ENCODE peak calls at places on chromosomes 13 and 19, in seven cellular contexts. F is tibial artery, Z is small intestine, S is right atrium auricular region, V is aorta, P is hepatocyte, J is IMR-90. M is an unnamed sample.

GRCh38 chr19:39481229-39481545 is 549 bp downstream of the TIMM50 start:
- DNase-seq in J (no peak), P (no peak), S (no peak), V (no peak), Z (no peak), F (no peak), M (peak)

GRCh38 chr13:48161530-48162179 is 66.8 kb upstream of the MED4 start:
- DNase-seq in V (peak), J (no peak), Z (no peak), S (peak), P (no peak), F (peak), M (no peak)

GRCh38 chr13:114179087-114179658 is at the start of gene CFAP97D2:
- DNase-seq in V (no peak), S (no peak), J (no peak), P (no peak), F (no peak), Z (no peak), M (no peak)

GRCh38 chr13:45055198-45055901 is 65.0 kb upstream of the GTF2F2 start:
- DNase-seq in J (peak), S (no peak), F (no peak), Z (peak), V (no peak), P (peak), M (peak)

GRCh38 chr13:30796132-30796832 is 60.9 kb downstream of the ALOX5AP start:
- DNase-seq in V (no peak), J (peak), F (no peak), S (no peak), Z (peak), P (no peak), M (peak)

GRCh38 chr13:112182831-112183543 is 116.0 kb downstream of the SOX1 start:
- DNase-seq in F (no peak), J (no peak), P (peak), S (no peak), V (no peak), Z (no peak), M (no peak)

GRCh38 chr13:98482476-98483444 is 94.1 kb downstream of the STK24 start:
- DNase-seq in F (peak), Z (peak), P (no peak), S (peak), J (peak), V (peak), M (peak)

GRCh38 chr13:89153941-89154340 is 1482.8 kb downstream of the SLITRK5 start:
- DNase-seq in J (no peak), V (no peak), F (no peak), S (no peak), P (no peak), Z (no peak), M (no peak)

GRCh38 chr19:23512151-23512925 is 117.1 kb upstream of the ZNF91 start:
- DNase-seq in J (no peak), F (no peak), V (no peak), P (no peak), Z (no peak), S (no peak), M (no peak)

GRCh38 chr19:13978306-13978705 is 26.0 kb downstream of the DCAF15 start:
- DNase-seq in S (peak), V (peak), F (peak), P (peak), J (no peak), Z (peak), M (peak)

GRCh38 chr19:4064551-4065260 is 2.0 kb downstream of the ZBTB7A start:
- DNase-seq in J (no peak), S (no peak), Z (peak), P (peak), F (peak), V (peak), M (no peak)

GRCh38 chr13:73428137-73428536 is 369.3 kb downstream of the KLF5 start:
- DNase-seq in S (no peak), F (no peak), V (no peak), P (peak), J (peak), Z (peak), M (peak)

GRCh38 chr19:46471116-46471733 is at the start of gene PNMA8A:
- DNase-seq in P (peak), J (peak), F (peak), S (peak), V (peak), Z (no peak), M (peak)

GRCh38 chr19:19459707-19460251 is 54.3 kb downstream of the GATAD2A start:
- DNase-seq in Z (peak), S (peak), F (peak), V (peak), J (peak), P (no peak), M (peak)

GRCh38 chr19:19461306-19461670 is 54.1 kb downstream of the TSSK6 start:
- DNase-seq in J (no peak), P (no peak), Z (no peak), V (no peak), S (no peak), F (no peak), M (no peak)

GRCh38 chr19:19461671-19462622 is 53.4 kb downstream of the TSSK6 start:
- DNase-seq in P (peak), F (peak), J (no peak), Z (peak), V (peak), S (peak), M (peak)

GRCh38 chr19:19460258-19460731 is 54.8 kb downstream of the GATAD2A start:
- DNase-seq in F (no peak), P (no peak), V (no peak), Z (no peak), S (no peak), J (peak), M (peak)

GRCh38 chr19:19460761-19461265 is 54.5 kb downstream of the TSSK6 start:
- DNase-seq in S (peak), J (peak), F (peak), Z (peak), P (no peak), V (peak), M (peak)
- H3K4me3 ChIP-seq in S (no peak), J (no peak), F (peak), Z (peak), P (no peak), V (no peak), M (peak)

GRCh38 chr19:5244351-5244750 is 96.3 kb downstream of the PTPRS start:
- DNase-seq in P (no peak), S (no peak), Z (no peak), V (no peak), J (no peak), F (no peak), M (no peak)
- H3K4me3 ChIP-seq in P (no peak), S (no peak), Z (no peak), V (no peak), J (no peak), F (no peak), M (no peak)

GRCh38 chr19:16370671-16371391 is 46.2 kb downstream of the KLF2 start:
- DNase-seq in S (no peak), F (no peak), J (no peak), V (peak), Z (no peak), P (no peak), M (no peak)
- H3K4me3 ChIP-seq in S (no peak), F (no peak), J (no peak), V (no peak), Z (no peak), P (no peak), M (no peak)

DNA sequence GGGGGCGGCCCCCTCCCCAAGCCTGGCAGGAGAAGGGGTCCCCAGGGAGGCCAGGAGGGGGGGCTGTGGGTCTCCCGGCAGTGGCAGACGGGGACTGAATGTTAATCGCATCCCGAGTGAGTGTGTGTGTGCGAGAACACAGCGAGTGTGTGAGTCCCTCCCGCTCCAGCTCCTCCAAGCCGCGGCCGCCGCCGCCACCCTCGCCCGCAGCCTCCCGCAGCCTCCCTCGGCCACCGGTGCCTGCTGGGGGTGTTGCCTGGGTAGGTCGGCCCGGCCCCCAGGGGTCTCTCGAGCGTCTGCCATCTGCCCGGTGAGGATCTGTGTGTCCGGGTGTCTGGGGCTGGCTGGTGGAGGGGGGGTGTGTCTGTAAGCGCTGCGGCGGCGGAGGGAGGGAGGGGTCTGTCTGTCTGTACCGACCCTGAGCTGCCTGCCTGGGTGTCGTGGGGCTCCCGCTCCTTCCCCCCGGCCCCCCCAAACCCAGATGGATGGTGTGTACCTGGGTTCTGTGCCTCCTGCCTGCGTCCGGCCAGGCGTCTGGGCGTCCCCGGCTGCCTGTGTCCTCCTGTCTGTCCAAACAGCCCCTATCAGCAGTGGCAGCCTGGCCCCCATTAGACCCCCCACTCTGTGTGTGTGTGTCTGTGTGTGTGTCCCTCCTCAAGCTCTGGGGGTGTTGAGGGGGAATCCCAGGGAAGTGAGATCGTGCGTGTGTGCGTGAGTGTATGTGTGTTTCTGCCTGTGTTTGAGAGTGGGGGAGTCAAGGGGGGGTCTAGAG is at the start of gene GRIN2D:
- DNase-seq in F (no peak), J (peak), Z (no peak), S (no peak), P (peak), V (no peak), M (peak)
- H3K4me3 ChIP-seq in F (no peak), J (peak), Z (no peak), S (no peak), P (peak), V (no peak), M (peak)

GRCh38 chr19:48443731-48444128 is 2.1 kb upstream of the GRWD1 start:
- DNase-seq in F (no peak), Z (no peak), S (no peak), J (no peak), P (no peak), V (no peak), M (no peak)

GRCh38 chr19:48443262-48443661 is 2.5 kb upstream of the GRWD1 start:
- DNase-seq in P (no peak), S (no peak), F (no peak), Z (no peak), J (no peak), V (no peak), M (no peak)

GRCh38 chr19:48445256-48445605 is 552 bp upstream of the GRWD1 start:
- DNase-seq in V (no peak), P (peak), J (peak), S (peak), F (peak), Z (no peak), M (peak)

GRCh38 chr19:48444933-48445194 is 919 bp upstream of the GRWD1 start:
- DNase-seq in P (no peak), Z (no peak), V (no peak), J (no peak), S (no peak), F (no peak), M (peak)

DNA sequence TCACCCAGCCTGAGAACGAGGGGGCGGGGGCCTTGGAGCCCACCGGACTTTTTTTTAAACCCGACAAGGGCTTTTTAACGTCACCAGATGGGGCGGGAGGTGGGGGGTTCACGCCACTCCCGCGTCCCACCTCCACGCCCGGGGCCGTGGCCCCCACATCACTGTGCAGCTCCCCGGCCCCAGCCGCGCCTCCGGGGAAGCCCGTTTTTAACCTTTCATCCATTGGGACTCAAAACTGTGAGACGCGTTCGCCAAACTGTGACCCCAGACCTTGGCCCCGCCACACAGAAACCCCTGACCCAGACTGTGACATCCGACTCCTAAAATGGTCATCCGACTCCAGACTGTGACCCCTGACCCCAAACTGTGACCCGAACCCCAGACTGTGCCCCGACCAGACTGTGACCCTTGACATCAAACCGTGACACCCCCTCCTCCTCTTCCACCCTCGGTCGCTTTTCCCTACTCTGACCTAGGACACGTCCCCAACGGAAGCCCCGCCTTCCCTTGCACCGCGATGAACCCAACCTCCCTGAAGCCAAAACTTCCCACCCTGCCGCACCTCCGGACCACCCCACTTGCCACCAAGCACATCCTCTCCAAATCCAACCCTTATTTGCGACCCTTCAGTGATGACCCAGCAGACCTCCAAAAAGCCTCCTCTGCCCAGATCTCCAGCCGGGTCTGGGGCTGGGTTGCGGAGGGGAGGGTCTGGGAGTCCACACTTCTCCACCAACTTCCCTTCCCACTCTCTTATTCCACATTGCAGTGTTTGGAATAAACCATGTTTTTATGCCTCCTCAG is 1.5 kb upstream of the GRWD1 start:
- DNase-seq in V (no peak), J (no peak), F (no peak), P (no peak), Z (no peak), S (no peak), M (no peak)
- H3K4me3 ChIP-seq in V (no peak), J (peak), F (peak), P (no peak), Z (peak), S (peak), M (peak)

DNA sequence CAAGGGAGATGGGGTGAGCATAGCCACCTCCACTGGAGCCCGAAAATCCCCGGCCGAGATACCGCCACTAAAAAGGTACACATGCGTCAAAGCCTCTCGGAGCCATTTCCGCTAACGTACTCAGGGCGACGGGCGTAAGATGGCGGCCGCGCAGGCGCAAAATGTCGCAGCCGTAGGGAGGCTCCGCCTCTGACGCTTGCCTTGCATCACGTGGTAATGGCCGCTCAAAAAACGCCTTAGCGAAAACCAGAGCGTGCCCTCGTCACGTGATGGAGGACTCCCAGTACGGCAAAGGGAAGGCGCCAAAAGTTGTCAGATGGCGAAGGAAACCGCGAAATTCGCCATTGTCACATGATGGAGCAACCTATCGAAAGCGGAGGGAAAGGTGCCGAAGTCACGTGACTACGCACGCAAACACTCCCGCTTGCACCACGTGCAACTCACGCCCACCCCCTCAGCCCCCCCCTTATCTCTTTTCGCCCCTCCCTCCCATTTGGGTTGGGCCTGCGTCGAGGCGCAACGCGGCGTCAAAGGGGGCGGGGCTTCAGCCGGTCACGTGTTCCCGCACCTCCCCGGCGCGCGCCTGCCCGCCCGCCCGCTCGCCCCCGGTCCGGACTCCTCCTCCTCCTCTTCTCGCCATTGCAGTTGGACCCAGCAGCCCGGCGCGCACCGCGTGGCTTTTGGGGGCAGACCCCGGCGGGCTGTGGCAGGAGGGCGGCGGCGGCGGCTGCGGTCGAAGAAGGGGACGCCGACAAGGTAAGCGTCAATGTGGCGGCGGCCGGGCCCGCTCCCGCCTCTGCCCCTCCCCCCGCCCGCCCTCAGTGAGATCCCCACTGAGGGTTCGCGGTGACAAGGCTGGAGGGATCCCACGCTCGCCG is at the start of gene ILF3:
- DNase-seq in F (peak), Z (peak), V (peak), S (peak), P (peak), J (peak), M (peak)
- H3K4me3 ChIP-seq in F (peak), Z (peak), V (peak), S (peak), P (peak), J (peak), M (peak)

DNA sequence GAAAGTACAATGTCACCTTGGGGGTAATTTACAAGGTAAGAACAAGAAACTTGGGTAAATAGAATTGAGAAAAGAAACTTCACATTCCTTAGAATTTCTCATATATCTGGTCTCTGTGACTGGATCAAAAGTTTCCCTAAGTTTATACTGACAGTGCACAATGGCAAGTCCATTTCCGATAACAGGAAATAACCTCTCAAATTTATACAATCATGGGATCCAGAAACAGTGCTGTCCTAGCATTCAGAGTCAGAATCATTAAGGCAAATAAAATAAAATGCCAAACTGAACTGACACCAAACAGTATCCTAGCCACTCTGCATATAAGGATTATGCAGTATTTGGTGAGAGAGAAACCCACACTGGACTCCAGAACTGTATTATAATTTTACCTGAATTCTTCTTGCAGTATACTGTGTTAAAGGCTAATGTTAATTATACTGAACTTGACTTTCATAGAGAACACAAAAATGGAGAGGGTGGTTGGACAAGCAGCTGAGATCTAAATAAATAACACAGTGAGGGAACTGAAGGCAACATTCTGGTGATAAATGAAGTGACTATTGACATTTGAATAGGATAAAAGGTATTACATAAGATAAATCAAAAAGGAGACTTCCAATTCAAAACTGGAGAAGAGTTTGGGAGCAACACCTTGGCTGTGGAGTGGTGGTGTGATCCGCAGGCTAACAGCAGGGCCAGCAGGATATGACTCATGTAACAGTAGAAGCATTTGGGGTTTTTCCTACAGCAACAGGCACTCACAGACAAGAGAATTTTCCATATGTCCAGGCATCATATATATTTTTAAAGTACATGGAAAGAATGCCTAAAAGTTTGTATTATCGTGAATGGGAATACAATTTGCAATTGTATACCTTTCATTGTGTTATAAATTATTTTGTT is 932.5 kb upstream of the MIR17HG start:
- DNase-seq in V (no peak), Z (no peak), J (peak), S (no peak), P (no peak), F (no peak), M (peak)
- H3K4me3 ChIP-seq in V (no peak), Z (no peak), J (no peak), S (no peak), P (no peak), F (no peak), M (no peak)

GRCh38 chr19:8657869-8658268 is 27.4 kb downstream of the NFILZ start:
- DNase-seq in Z (no peak), F (no peak), V (no peak), P (no peak), S (no peak), J (no peak), M (no peak)

GRCh38 chr19:8659905-8660304 is 29.5 kb downstream of the NFILZ start:
- DNase-seq in F (no peak), S (no peak), V (no peak), Z (no peak), P (no peak), J (no peak), M (no peak)

GRCh38 chr19:8655340-8655709 is 24.9 kb downstream of the NFILZ start:
- DNase-seq in Z (no peak), S (no peak), F (no peak), J (no peak), P (no peak), V (no peak), M (no peak)

GRCh38 chr19:8654591-8655339 is 24.3 kb downstream of the NFILZ start:
- DNase-seq in V (peak), S (peak), Z (peak), P (peak), F (peak), J (peak), M (peak)
- H3K4me3 ChIP-seq in V (no peak), S (no peak), Z (peak), P (no peak), F (no peak), J (no peak), M (no peak)

M was measured in mesenchymal stem cell.